ENCODE peak calls at places on chromosome 2, in six cellular contexts. A is neuronal stem cell, L is IMR-90, Q is mesenchymal stem cell, G is trophoblast cell, Z is H1. X is an unnamed sample.

GRCh38 chr2:207505180-207505579 is 24.6 kb upstream of the CREB1 start:
- DNase-seq in A (no peak), Q (peak; percentile 17), L (no peak), G (no peak), Z (no peak), X (no peak)

GRCh38 chr2:150410809-150411208 is 76.7 kb downstream of the RND3 start:
- DNase-seq in Q (peak; percentile 18), A (peak; percentile 67), G (no peak), Z (peak; percentile 54), L (peak; percentile 49), X (peak; percentile 97)

GRCh38 chr2:197606180-197606579 is 69.2 kb downstream of the RFTN2 start:
- DNase-seq in A (no peak), Z (no peak), L (no peak), G (no peak), Q (no peak), X (no peak)

GRCh38 chr2:216220976-216221375 is 111.8 kb downstream of the XRCC5 start:
- DNase-seq in Z (no peak), Q (no peak), A (no peak), G (no peak), L (no peak), X (no peak)

GRCh38 chr2:220789961-220790360 is 782.1 kb downstream of the EPHA4 start:
- DNase-seq in Z (no peak), L (peak; percentile 83), Q (peak; percentile 82), A (no peak), G (peak; percentile 8), X (no peak)

GRCh38 chr2:2731101-2731850 is 400.2 kb upstream of the MYT1L start:
- DNase-seq in L (no peak), G (no peak), Z (no peak), Q (no peak), A (no peak), X (no peak)

GRCh38 chr2:109435866-109436634 is 177.7 kb downstream of the SEPTIN10 start:
- DNase-seq in L (peak; percentile 43), Q (peak; percentile 67), A (no peak), Z (no peak), G (peak; percentile 67), X (no peak)

GRCh38 chr2:203718087-203718486 is 11.6 kb downstream of the CD28 start:
- DNase-seq in Z (no peak), Q (no peak), A (no peak), G (no peak), L (peak; percentile 2), X (peak; percentile 88)

GRCh38 chr2:99420031-99420430 is 69.8 kb downstream of the REV1 start:
- DNase-seq in Q (no peak), A (no peak), Z (no peak), G (peak; percentile 87), L (no peak), X (no peak)

GRCh38 chr2:8684885-8685696 is 3.2 kb downstream of the ID2 start:
- DNase-seq in Q (peak; percentile 71), A (peak; percentile 47), G (peak; percentile 45), Z (no peak), L (peak; percentile 52), X (peak; percentile 92)

GRCh38 chr2:20525041-20526035 is 78.5 kb downstream of the RHOB start:
- DNase-seq in Z (no peak), G (peak; percentile 93), L (peak; percentile 68), Q (peak; percentile 89), A (no peak), X (peak; percentile 50)

GRCh38 chr2:197205590-197206215 is 104.9 kb downstream of the ANKRD44 start:
- DNase-seq in L (no peak), G (no peak), Q (no peak), A (no peak), Z (no peak), X (no peak)

GRCh38 chr2:58449286-58450010 is 208.3 kb upstream of the FANCL start:
- DNase-seq in L (no peak), Q (no peak), Z (no peak), G (no peak), A (no peak), X (peak; percentile 42)

GRCh38 chr2:201680743-201681142 is 17.7 kb downstream of the MPP4 start:
- DNase-seq in Q (no peak), L (no peak), A (peak; percentile 20), Z (peak; percentile 25), G (peak; percentile 35), X (peak; percentile 76)

GRCh38 chr2:201257381-201257940 is 2.9 kb upstream of the CASP8 start:
- DNase-seq in Q (no peak), A (no peak), Z (no peak), G (peak; percentile 57), L (peak; percentile 5), X (peak; percentile 53)

GRCh38 chr2:211367711-211368110 is 811.3 kb downstream of the CPS1 start:
- DNase-seq in A (no peak), L (no peak), G (no peak), Q (no peak), Z (no peak), X (peak; percentile 47)

GRCh38 chr2:44477657-44478414 is 116.1 kb downstream of the CAMKMT start:
- DNase-seq in L (no peak), Q (no peak), G (no peak), Z (no peak), A (no peak), X (no peak)

GRCh38 chr2:23803965-23804542 is 122.9 kb downstream of the ATAD2B start:
- DNase-seq in Q (no peak), A (no peak), G (peak; percentile 21), Z (no peak), L (peak; percentile 53), X (peak; percentile 63)

GRCh38 chr2:236676131-236676873 is 106.7 kb downstream of the ACKR3 start:
- DNase-seq in L (no peak), Q (no peak), A (no peak), Z (no peak), G (peak; percentile 31), X (no peak)

GRCh38 chr2:121489284-121489683 is 41.4 kb upstream of the RNU4ATAC start:
- DNase-seq in A (no peak), Z (no peak), G (no peak), Q (peak; percentile 36), L (peak; percentile 68), X (no peak)

GRCh38 chr2:86333378-86333777 is 4.0 kb downstream of the REEP1 start:
- DNase-seq in Q (no peak), Z (no peak), G (no peak), A (no peak), L (no peak), X (no peak)

GRCh38 chr2:234490239-234491074 is 6.4 kb downstream of the ARL4C start:
- DNase-seq in Z (no peak), L (no peak), Q (no peak), G (no peak), A (no peak), X (no peak)

GRCh38 chr2:157853211-157853610 is 22.9 kb downstream of the ACVR1 start:
- DNase-seq in A (no peak), L (no peak), Z (no peak), G (peak; percentile 8), Q (no peak), X (peak; percentile 92)

GRCh38 chr2:197414039-197414438 is 20.8 kb downstream of the SF3B1 start:
- DNase-seq in Z (no peak), Q (no peak), G (no peak), A (no peak), L (no peak), X (no peak)

GRCh38 chr2:160635488-160635887 is 141.9 kb upstream of the RBMS1 start:
- DNase-seq in G (no peak), A (no peak), Q (peak; percentile 62), L (peak; percentile 65), Z (no peak), X (no peak)

GRCh38 chr2:70400539-70400938 is 98.7 kb upstream of the FAM136A start:
- DNase-seq in A (no peak), Q (no peak), Z (no peak), L (no peak), G (no peak), X (no peak)
- H2BK5ac ChIP-seq in A (no peak overlapping the region), Q (no peak overlapping the region), Z (no peak overlapping the region), L (no peak overlapping the region), G (no peak overlapping the region), X (no peak overlapping the region)

GRCh38 chr2:143246815-143247744 is 117.9 kb downstream of the ARHGAP15 start:
- DNase-seq in Z (no peak), G (peak; percentile 2), A (no peak), L (no peak), Q (no peak), X (no peak)
- H3K4me3 ChIP-seq in Z (no peak overlapping the region), G (no peak overlapping the region), A (no peak overlapping the region), L (no peak overlapping the region), Q (no peak overlapping the region), X (no peak overlapping the region)

DNA sequence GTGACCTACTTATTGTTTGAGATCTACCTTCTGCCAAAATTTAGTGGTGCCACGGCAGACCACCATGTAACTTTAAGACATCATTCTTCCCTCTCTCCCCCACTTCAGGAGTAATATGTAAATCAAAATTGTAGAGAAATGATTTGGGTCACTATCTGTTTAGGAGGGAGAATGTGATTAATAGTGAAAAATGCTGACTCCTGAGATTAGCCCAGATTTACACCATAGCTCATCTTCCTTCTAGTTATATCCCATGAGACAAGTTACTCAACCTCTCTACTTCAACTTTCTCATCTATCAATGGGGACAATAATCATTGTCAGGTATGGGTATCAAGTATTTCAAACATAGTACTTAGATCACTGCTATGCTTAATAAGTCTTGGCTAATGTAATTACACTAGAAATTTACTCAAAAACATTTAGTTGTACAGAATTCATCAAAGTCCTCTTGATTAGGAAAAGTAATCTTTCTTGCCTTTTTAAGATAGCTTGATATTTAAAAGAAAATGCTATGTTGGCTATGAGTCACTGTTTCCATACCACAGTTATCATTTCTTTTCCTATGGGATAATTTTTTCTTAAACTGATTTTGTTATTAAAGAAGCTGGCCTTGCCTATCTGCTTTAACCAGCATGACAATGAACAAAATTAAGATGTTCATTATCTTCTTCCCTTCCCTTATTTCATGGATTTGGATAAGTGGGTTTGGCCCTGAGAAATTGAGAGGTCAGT is 1038.9 kb upstream of the ZEB2 start:
- DNase-seq in Z (no peak), G (no peak), A (no peak), Q (no peak), L (peak; percentile 43), X (no peak)
- H3K23ac ChIP-seq in Z (no peak overlapping the region), G (no peak overlapping the region), A (no peak overlapping the region), Q (no peak overlapping the region), L (no peak overlapping the region), X (no peak overlapping the region)

GRCh38 chr2:112643488-112643887 is 2.3 kb upstream of the SLC20A1 start:
- DNase-seq in Q (no peak), A (no peak), L (no peak), Z (no peak), G (no peak), X (no peak)

GRCh38 chr2:112646102-112646719 is 472 bp downstream of the SLC20A1 start:
- DNase-seq in Z (no peak), L (no peak), G (no peak), A (no peak), Q (no peak), X (no peak)

GRCh38 chr2:112645396-112646101 is at the start of gene SLC20A1:
- DNase-seq in L (peak; percentile 88), Q (peak; percentile 91), A (peak; percentile 94), G (peak; percentile 98), Z (peak; percentile 90), X (peak; percentile 98)

GRCh38 chr2:112644155-112644932 is 1.4 kb upstream of the SLC20A1 start:
- DNase-seq in L (no peak), Z (no peak), G (peak; percentile 90), Q (no peak), A (no peak), X (peak; percentile 89)

DNA sequence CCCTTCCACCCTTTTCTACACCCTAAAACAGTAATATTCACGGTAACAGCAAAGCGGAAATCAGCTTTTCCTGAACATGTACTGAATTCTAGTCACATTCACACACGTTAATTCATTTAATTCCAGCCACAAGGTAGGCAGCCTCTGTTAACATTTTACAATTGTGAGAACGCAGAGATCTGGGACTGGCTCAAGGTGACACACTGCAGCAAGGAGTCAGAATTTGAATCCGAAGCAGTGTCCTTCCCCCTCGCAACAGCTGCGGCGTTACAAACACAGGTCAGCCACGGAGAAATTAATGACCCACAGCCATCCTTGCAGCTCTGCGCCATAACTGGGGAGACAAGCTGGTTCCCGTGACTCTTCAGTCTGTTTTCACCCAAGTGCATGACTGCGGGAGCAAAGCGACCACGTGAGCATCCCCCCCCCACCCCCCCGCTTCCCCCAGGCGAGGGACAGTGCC is 775 bp upstream of the SLC20A1 start:
- DNase-seq in A (peak; percentile 26), L (peak; percentile 56), Q (no peak), G (peak; percentile 75), Z (no peak), X (no peak)
- H2BK5ac ChIP-seq in A (no peak overlapping the region), L (peak overlapping the region; percentile 55), Q (peak overlapping the region; percentile 39), G (peak overlapping the region; percentile 39), Z (peak overlapping the region; percentile 57), X (no peak overlapping the region)